ENCODE peak calls at places on chromosome X, in eight cellular contexts. H is fibroblast of pulmonary artery; A is ureter; N is endothelial cell; B is stimulated activated CD4-positive, alpha-beta T cell treated with anti-CD3 and anti-CD28 coated beads, TNF-alpha, amount 100 ng/mL, for 1 hour; G is stimulated activated CD8-positive, alpha-beta memory T cell treated with anti-CD3 and anti-CD28 coated beads, Interleukin-7, amount 100 ng/mL, for 1 hour; Z is AG10803; S is activated T-helper 1 cell treated with anti-CD3 and anti-CD28 coated beads, Interleukin-2, amount 50 U/mL, for 16 hours. V is an unnamed sample.

GRCh38 chrX:120736989-120737388 is 107.1 kb upstream of the C1GALT1C1 start:
- DNase-seq in H (no peak), B (no peak), S (no peak), G (no peak), A (no peak), Z (no peak), N (no peak), V (no peak)

GRCh38 chrX:18668468-18668867 is 3.4 kb downstream of the RS1 start:
- DNase-seq in H (no peak), N (no peak), B (no peak), A (no peak), S (no peak), Z (no peak), G (no peak), V (no peak)

GRCh38 chrX:36957425-36958328 is 50.5 kb upstream of the FAM47C start:
- DNase-seq in S (no peak), H (no peak), Z (no peak), B (no peak), N (peak), A (no peak), G (no peak), V (no peak)

GRCh38 chrX:21711848-21712197 is 46.1 kb downstream of the SMPX start:
- DNase-seq in N (no peak), H (no peak), G (no peak), Z (no peak), A (no peak), B (no peak), S (no peak), V (no peak)

GRCh38 chrX:72297953-72298730 is 7.6 kb downstream of the CITED1 start:
- DNase-seq in S (no peak), G (no peak), Z (no peak), H (peak), A (no peak), B (no peak), N (no peak), V (no peak)

GRCh38 chrX:39397561-39398200 is 596.4 kb downstream of the MID1IP1 start:
- DNase-seq in N (no peak), S (no peak), G (no peak), A (no peak), B (no peak), H (no peak), Z (no peak), V (no peak)

GRCh38 chrX:10054396-10054795 is 87.2 kb downstream of the CLDN34 start:
- DNase-seq in Z (no peak), H (no peak), B (no peak), A (no peak), N (no peak), G (no peak), S (no peak), V (no peak)

GRCh38 chrX:17682259-17682658 is 55.0 kb upstream of the SCML1 start:
- DNase-seq in B (no peak), G (no peak), Z (peak), H (no peak), N (no peak), S (no peak), A (no peak), V (no peak)

GRCh38 chrX:101550825-101551767 is 749 bp downstream of the ARMCX1 start:
- DNase-seq in G (no peak), N (peak), Z (peak), A (peak), S (no peak), B (no peak), H (peak), V (no peak)

GRCh38 chrX:36019164-36019563 is 99.6 kb downstream of the CFAP47 start:
- DNase-seq in S (no peak), A (no peak), G (no peak), N (no peak), Z (no peak), B (no peak), H (no peak), V (no peak)

GRCh38 chrX:369563-370101 is 17.1 kb downstream of the PPP2R3B start:
- DNase-seq in G (no peak), B (no peak), H (no peak), N (no peak), A (no peak), Z (no peak), S (no peak), V (no peak)

GRCh38 chrX:55487143-55487542 is 2.5 kb downstream of the USP51 start:
- DNase-seq in A (no peak), N (no peak), B (no peak), Z (no peak), G (no peak), H (no peak), S (no peak), V (no peak)